ENCODE peak calls at places on chromosome 21, in ten cellular contexts. One of them, this sample, is unnamed.

GRCh38 chr21:35565204-35565611 is 495.1 kb downstream of the SETD4 start:
- DNase-seq in aorta: peak
- DNase-seq in choroid plexus epithelial cell: peak
- DNase-seq in AG04450: no peak
- DNase-seq in thoracic aorta: peak
- DNase-seq in uterus: no peak
- DNase-seq in lower lobe of right lung: no peak
- DNase-seq in fibroblast of mammary gland: peak
- DNase-seq in neuronal stem cell: no peak
- DNase-seq in heart left ventricle: peak
- DNase-seq in this sample: peak

GRCh38 chr21:35563885-35564451 is 496.4 kb downstream of the SETD4 start:
- DNase-seq in uterus: peak
- DNase-seq in fibroblast of mammary gland: peak
- DNase-seq in AG04450: peak
- DNase-seq in aorta: peak
- DNase-seq in choroid plexus epithelial cell: peak
- DNase-seq in thoracic aorta: peak
- DNase-seq in neuronal stem cell: no peak
- DNase-seq in heart left ventricle: peak
- DNase-seq in lower lobe of right lung: no peak
- DNase-seq in this sample: no peak

GRCh38 chr21:38989745-38990423 is 184.2 kb downstream of the ETS2 start:
- DNase-seq in choroid plexus epithelial cell: peak
- DNase-seq in aorta: no peak
- DNase-seq in AG04450: peak
- DNase-seq in thoracic aorta: no peak
- DNase-seq in uterus: peak
- DNase-seq in lower lobe of right lung: no peak
- DNase-seq in fibroblast of mammary gland: peak
- DNase-seq in heart left ventricle: no peak
- DNase-seq in neuronal stem cell: peak
- DNase-seq in this sample: peak

GRCh38 chr21:38027901-38028300 is 111.6 kb upstream of the KCNJ6 start:
- DNase-seq in lower lobe of right lung: no peak
- DNase-seq in thoracic aorta: no peak
- DNase-seq in uterus: no peak
- DNase-seq in aorta: no peak
- DNase-seq in AG04450: no peak
- DNase-seq in choroid plexus epithelial cell: peak
- DNase-seq in neuronal stem cell: no peak
- DNase-seq in heart left ventricle: no peak
- DNase-seq in fibroblast of mammary gland: peak
- DNase-seq in this sample: no peak

GRCh38 chr21:15004721-15005370 is 60.0 kb downstream of the NRIP1 start:
- DNase-seq in uterus: no peak
- DNase-seq in AG04450: no peak
- DNase-seq in thoracic aorta: no peak
- DNase-seq in lower lobe of right lung: no peak
- DNase-seq in fibroblast of mammary gland: no peak
- DNase-seq in choroid plexus epithelial cell: no peak
- DNase-seq in heart left ventricle: no peak
- DNase-seq in aorta: no peak
- DNase-seq in neuronal stem cell: no peak
- DNase-seq in this sample: no peak

GRCh38 chr21:44969965-44970755 is 30.3 kb downstream of the SLX9 start:
- DNase-seq in lower lobe of right lung: no peak
- DNase-seq in fibroblast of mammary gland: peak
- DNase-seq in neuronal stem cell: no peak
- DNase-seq in choroid plexus epithelial cell: no peak
- DNase-seq in AG04450: no peak
- DNase-seq in heart left ventricle: peak
- DNase-seq in aorta: no peak
- DNase-seq in thoracic aorta: no peak
- DNase-seq in uterus: no peak
- DNase-seq in this sample: no peak

GRCh38 chr21:21001591-21002100 is 3.4 kb downstream of the NCAM2 start:
- DNase-seq in aorta: no peak
- DNase-seq in neuronal stem cell: no peak
- DNase-seq in heart left ventricle: no peak
- DNase-seq in choroid plexus epithelial cell: no peak
- DNase-seq in fibroblast of mammary gland: no peak
- DNase-seq in uterus: no peak
- DNase-seq in lower lobe of right lung: no peak
- DNase-seq in thoracic aorta: no peak
- DNase-seq in AG04450: no peak
- DNase-seq in this sample: no peak

GRCh38 chr21:44575307-44576024 is 1.9 kb downstream of the KRTAP10-4 start:
- DNase-seq in thoracic aorta: no peak
- DNase-seq in aorta: no peak
- DNase-seq in AG04450: no peak
- DNase-seq in choroid plexus epithelial cell: no peak
- DNase-seq in uterus: no peak
- DNase-seq in neuronal stem cell: no peak
- DNase-seq in lower lobe of right lung: peak
- DNase-seq in heart left ventricle: no peak
- DNase-seq in fibroblast of mammary gland: no peak
- DNase-seq in this sample: no peak

GRCh38 chr21:17828223-17828622 is 9.1 kb upstream of the C21orf91 start:
- DNase-seq in fibroblast of mammary gland: peak
- DNase-seq in uterus: no peak
- DNase-seq in aorta: no peak
- DNase-seq in choroid plexus epithelial cell: peak
- DNase-seq in thoracic aorta: no peak
- DNase-seq in neuronal stem cell: no peak
- DNase-seq in lower lobe of right lung: no peak
- DNase-seq in AG04450: no peak
- DNase-seq in heart left ventricle: no peak
- DNase-seq in this sample: no peak

GRCh38 chr21:17981060-17981459 is 161.9 kb upstream of the C21orf91 start:
- DNase-seq in choroid plexus epithelial cell: no peak
- DNase-seq in heart left ventricle: no peak
- DNase-seq in aorta: no peak
- DNase-seq in AG04450: no peak
- DNase-seq in thoracic aorta: no peak
- DNase-seq in fibroblast of mammary gland: no peak
- DNase-seq in lower lobe of right lung: no peak
- DNase-seq in neuronal stem cell: no peak
- DNase-seq in uterus: no peak
- DNase-seq in this sample: peak

GRCh38 chr21:29386803-29387202 is 88.1 kb downstream of the BACH1 start:
- DNase-seq in AG04450: no peak
- DNase-seq in choroid plexus epithelial cell: no peak
- DNase-seq in thoracic aorta: no peak
- DNase-seq in uterus: no peak
- DNase-seq in neuronal stem cell: no peak
- DNase-seq in heart left ventricle: no peak
- DNase-seq in aorta: no peak
- DNase-seq in lower lobe of right lung: no peak
- DNase-seq in fibroblast of mammary gland: no peak
- DNase-seq in this sample: no peak

GRCh38 chr21:41250519-41250918 is 66.1 kb upstream of the FAM3B start:
- DNase-seq in AG04450: no peak
- DNase-seq in thoracic aorta: no peak
- DNase-seq in heart left ventricle: no peak
- DNase-seq in choroid plexus epithelial cell: peak
- DNase-seq in lower lobe of right lung: no peak
- DNase-seq in aorta: no peak
- DNase-seq in fibroblast of mammary gland: peak
- DNase-seq in neuronal stem cell: no peak
- DNase-seq in uterus: no peak
- DNase-seq in this sample: no peak

GRCh38 chr21:41255190-41255589 is 61.4 kb upstream of the FAM3B start:
- DNase-seq in aorta: no peak
- DNase-seq in heart left ventricle: no peak
- DNase-seq in thoracic aorta: no peak
- DNase-seq in neuronal stem cell: no peak
- DNase-seq in lower lobe of right lung: no peak
- DNase-seq in choroid plexus epithelial cell: no peak
- DNase-seq in fibroblast of mammary gland: no peak
- DNase-seq in uterus: no peak
- DNase-seq in AG04450: no peak
- DNase-seq in this sample: no peak

GRCh38 chr21:41254090-41254700 is 62.4 kb upstream of the FAM3B start:
- DNase-seq in aorta: no peak
- DNase-seq in choroid plexus epithelial cell: peak
- DNase-seq in heart left ventricle: no peak
- DNase-seq in neuronal stem cell: no peak
- DNase-seq in lower lobe of right lung: no peak
- DNase-seq in thoracic aorta: no peak
- DNase-seq in fibroblast of mammary gland: peak
- DNase-seq in uterus: no peak
- DNase-seq in AG04450: no peak
- DNase-seq in this sample: no peak

GRCh38 chr21:41249476-41249875 is 67.1 kb upstream of the FAM3B start:
- DNase-seq in aorta: no peak
- DNase-seq in choroid plexus epithelial cell: no peak
- DNase-seq in AG04450: no peak
- DNase-seq in lower lobe of right lung: no peak
- DNase-seq in neuronal stem cell: no peak
- DNase-seq in fibroblast of mammary gland: no peak
- DNase-seq in heart left ventricle: no peak
- DNase-seq in uterus: no peak
- DNase-seq in thoracic aorta: no peak
- DNase-seq in this sample: no peak

DNA sequence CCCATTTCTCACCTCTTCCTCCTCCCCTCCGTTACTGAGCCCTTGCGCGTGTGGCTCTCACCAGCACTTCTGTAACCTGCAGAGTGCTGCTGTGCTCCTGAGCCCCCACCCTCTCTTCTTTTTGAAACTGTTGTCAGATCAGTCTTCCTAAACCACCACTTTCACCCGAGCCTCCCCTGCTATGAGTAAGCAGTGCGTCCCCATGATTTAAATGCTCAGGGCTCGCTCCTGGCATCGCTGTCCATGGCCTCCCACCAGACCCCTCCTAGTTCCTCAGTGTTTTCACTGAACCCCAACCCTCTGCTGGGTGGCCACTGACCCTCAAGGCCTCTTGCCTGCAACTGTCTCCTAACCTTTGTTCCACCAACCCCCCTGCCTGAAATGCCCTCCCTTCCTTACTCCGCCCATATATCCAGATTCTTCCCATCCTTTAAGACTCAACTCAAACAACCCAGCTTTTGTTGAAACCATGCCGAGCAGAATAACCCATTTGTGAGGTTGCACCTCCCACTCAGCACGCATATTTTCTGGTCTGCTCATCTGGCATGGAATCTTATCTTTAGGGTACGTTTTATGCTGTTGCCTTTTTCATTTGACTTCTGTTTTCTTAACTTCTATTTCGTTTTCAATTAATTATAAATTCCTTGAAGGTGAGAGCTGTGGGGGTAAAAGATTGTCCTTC is 64.5 kb upstream of the FAM3B start:
- DNase-seq in AG04450: peak
- DNase-seq in aorta: no peak
- DNase-seq in lower lobe of right lung: no peak
- DNase-seq in thoracic aorta: no peak
- DNase-seq in uterus: no peak
- DNase-seq in choroid plexus epithelial cell: peak
- DNase-seq in fibroblast of mammary gland: peak
- DNase-seq in heart left ventricle: no peak
- DNase-seq in neuronal stem cell: no peak
- DNase-seq in this sample: no peak
- H3K4me3 ChIP-seq in AG04450: no peak
- H3K4me3 ChIP-seq in aorta: no peak
- H3K4me3 ChIP-seq in lower lobe of right lung: no peak
- H3K4me3 ChIP-seq in thoracic aorta: no peak
- H3K4me3 ChIP-seq in uterus: no peak
- H3K4me3 ChIP-seq in choroid plexus epithelial cell: no peak
- H3K4me3 ChIP-seq in fibroblast of mammary gland: no peak
- H3K4me3 ChIP-seq in heart left ventricle: no peak
- H3K4me3 ChIP-seq in neuronal stem cell: no peak
- H3K4me3 ChIP-seq in this sample: no peak

DNA sequence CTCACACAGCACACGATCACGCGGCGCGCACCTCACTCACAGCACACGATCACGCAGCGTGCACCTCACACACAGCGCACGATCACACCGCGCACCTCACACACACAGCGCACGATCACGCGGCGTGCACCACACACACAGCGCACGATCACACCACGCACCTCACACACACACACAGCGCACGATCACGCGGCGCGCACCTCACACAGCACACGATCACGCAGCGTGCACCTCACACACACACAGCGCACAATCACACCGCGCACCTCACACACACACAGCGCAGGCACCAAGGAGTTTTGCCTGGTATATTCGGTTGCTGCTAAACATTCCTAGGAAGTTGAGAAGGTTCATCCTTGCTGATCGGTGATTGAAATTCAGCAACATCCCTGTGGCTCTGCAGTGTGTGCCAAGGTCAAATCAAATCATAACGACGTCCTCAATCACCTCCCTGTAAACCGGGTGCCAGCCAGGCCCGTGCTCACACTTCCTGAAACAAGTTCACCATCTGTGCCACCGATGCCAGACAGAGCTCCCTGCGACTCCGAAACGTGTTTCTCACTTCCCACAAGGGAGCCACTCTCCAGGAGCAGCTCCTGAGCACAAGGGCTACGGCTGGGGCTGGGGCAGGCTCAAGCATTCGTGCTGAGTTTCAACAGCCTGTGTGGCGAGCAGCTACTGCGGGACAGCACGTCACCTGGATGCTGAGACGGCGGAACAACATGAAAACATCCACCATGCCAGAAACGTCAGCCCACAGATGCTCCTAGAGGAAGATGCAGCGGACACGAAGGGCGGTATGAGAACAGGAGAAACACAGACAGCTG is 30.2 kb downstream of the WDR4 start:
- DNase-seq in choroid plexus epithelial cell: no peak
- DNase-seq in neuronal stem cell: no peak
- DNase-seq in fibroblast of mammary gland: no peak
- DNase-seq in heart left ventricle: no peak
- DNase-seq in aorta: no peak
- DNase-seq in uterus: no peak
- DNase-seq in AG04450: no peak
- DNase-seq in lower lobe of right lung: peak
- DNase-seq in thoracic aorta: no peak
- DNase-seq in this sample: no peak
- H3K4me3 ChIP-seq in choroid plexus epithelial cell: no peak
- H3K4me3 ChIP-seq in neuronal stem cell: peak
- H3K4me3 ChIP-seq in fibroblast of mammary gland: no peak
- H3K4me3 ChIP-seq in heart left ventricle: no peak
- H3K4me3 ChIP-seq in aorta: no peak
- H3K4me3 ChIP-seq in uterus: no peak
- H3K4me3 ChIP-seq in AG04450: no peak
- H3K4me3 ChIP-seq in lower lobe of right lung: no peak
- H3K4me3 ChIP-seq in thoracic aorta: no peak
- H3K4me3 ChIP-seq in this sample: no peak

GRCh38 chr21:46099476-46099875 is 1.6 kb downstream of the COL6A2 start:
- DNase-seq in fibroblast of mammary gland: peak
- DNase-seq in AG04450: no peak
- DNase-seq in thoracic aorta: peak
- DNase-seq in lower lobe of right lung: peak
- DNase-seq in choroid plexus epithelial cell: peak
- DNase-seq in uterus: peak
- DNase-seq in neuronal stem cell: no peak
- DNase-seq in aorta: peak
- DNase-seq in heart left ventricle: peak
- DNase-seq in this sample: no peak
- H3K4me3 ChIP-seq in fibroblast of mammary gland: peak
- H3K4me3 ChIP-seq in AG04450: peak
- H3K4me3 ChIP-seq in thoracic aorta: peak
- H3K4me3 ChIP-seq in lower lobe of right lung: peak
- H3K4me3 ChIP-seq in choroid plexus epithelial cell: peak
- H3K4me3 ChIP-seq in uterus: peak
- H3K4me3 ChIP-seq in neuronal stem cell: no peak
- H3K4me3 ChIP-seq in aorta: peak
- H3K4me3 ChIP-seq in heart left ventricle: peak
- H3K4me3 ChIP-seq in this sample: no peak

GRCh38 chr21:24976238-24976637 is 631.0 kb downstream of the MRPL39 start:
- DNase-seq in lower lobe of right lung: no peak
- DNase-seq in choroid plexus epithelial cell: no peak
- DNase-seq in neuronal stem cell: no peak
- DNase-seq in fibroblast of mammary gland: no peak
- DNase-seq in uterus: no peak
- DNase-seq in AG04450: no peak
- DNase-seq in heart left ventricle: no peak
- DNase-seq in thoracic aorta: no peak
- DNase-seq in aorta: no peak
- DNase-seq in this sample: no peak
- H3K4me3 ChIP-seq in lower lobe of right lung: no peak
- H3K4me3 ChIP-seq in choroid plexus epithelial cell: no peak
- H3K4me3 ChIP-seq in neuronal stem cell: no peak
- H3K4me3 ChIP-seq in fibroblast of mammary gland: no peak
- H3K4me3 ChIP-seq in uterus: no peak
- H3K4me3 ChIP-seq in AG04450: no peak
- H3K4me3 ChIP-seq in heart left ventricle: no peak
- H3K4me3 ChIP-seq in thoracic aorta: no peak
- H3K4me3 ChIP-seq in aorta: no peak
- H3K4me3 ChIP-seq in this sample: no peak